ENCODE peak calls at places on chromosomes 2 and 18, in nine cellular contexts. X is stimulated activated CD8-positive, alpha-beta memory T cell treated with anti-CD3 and anti-CD28 coated beads, Interleukin-15, amount 100 ng/mL, for 48 hours; T is amniotic stem cell; U is HCT116; Z is NCI-H1417 treated with DMSO at 0.1 percent for 48 hours; B is GM12865; E is GM12892; D is stimulated activated CD4-positive, alpha-beta T cell treated with anti-CD3 and anti-CD28 coated beads, Interleukin-1b, Interleukin-23, amount 100 ng/mL, for 24 hours; J is activated T-cell treated with anti-CD3 and anti-CD28 coated beads, Interleukin-2, amount 50 U/mL, for 48 hours. O is an unnamed sample.

GRCh38 chr2:218244665-218245064 is 16.1 kb upstream of the GPBAR1 start:
- DNase-seq in X (no peak), T (no peak), U (no peak), Z (no peak), B (no peak), E (no peak), D (no peak), J (peak), O (no peak)

GRCh38 chr2:133447303-133447702 is 121.0 kb downstream of the NCKAP5 start:
- DNase-seq in X (no peak), T (no peak), U (no peak), Z (no peak), B (no peak), E (no peak), D (no peak), J (no peak), O (no peak)

GRCh38 chr2:18991177-18992168 is 366.9 kb downstream of the OSR1 start:
- DNase-seq in X (no peak), T (peak), U (no peak), Z (no peak), B (no peak), E (no peak), D (no peak), J (no peak), O (no peak)

GRCh38 chr2:238458641-238459040 is 31.9 kb downstream of the ASB1 start:
- DNase-seq in X (no peak), T (no peak), U (no peak), Z (no peak), B (no peak), E (no peak), D (no peak), J (no peak), O (no peak)

GRCh38 chr2:231680284-231680991 is 27.9 kb upstream of the PTMA start:
- DNase-seq in X (no peak), T (no peak), U (no peak), Z (no peak), B (peak), E (no peak), D (no peak), J (no peak), O (no peak)

GRCh38 chr2:128362889-128363228 is 44.2 kb upstream of the HS6ST1 start:
- DNase-seq in X (no peak), T (peak), U (no peak), Z (no peak), B (no peak), E (no peak), D (no peak), J (no peak), O (no peak)

GRCh38 chr2:235458839-235459273 is 35.0 kb upstream of the AGAP1 start:
- DNase-seq in X (no peak), T (no peak), U (no peak), Z (no peak), B (no peak), E (no peak), D (no peak), J (no peak), O (no peak)

GRCh38 chr2:178426388-178426787 is 24.6 kb downstream of the PRKRA start:
- DNase-seq in X (no peak), T (no peak), U (no peak), Z (no peak), B (no peak), E (no peak), D (no peak), J (no peak), O (no peak)

GRCh38 chr2:158045362-158045761 is 56.3 kb upstream of the UPP2 start:
- DNase-seq in X (no peak), T (no peak), U (peak), Z (no peak), B (peak), E (no peak), D (no peak), J (no peak), O (no peak)

GRCh38 chr2:121532347-121532766 is 1.7 kb downstream of the RNU4ATAC start:
- DNase-seq in X (no peak), T (no peak), U (no peak), Z (no peak), B (no peak), E (no peak), D (no peak), J (no peak), O (no peak)

GRCh38 chr18:58091099-58091611 is 47.1 kb downstream of the NEDD4L start:
- DNase-seq in X (no peak), T (no peak), U (peak), Z (no peak), B (peak), E (no peak), D (no peak), J (no peak), O (no peak)

GRCh38 chr18:36526611-36527010 is 229.1 kb downstream of the FHOD3 start:
- DNase-seq in X (no peak), T (no peak), U (no peak), Z (no peak), B (no peak), E (no peak), D (no peak), J (no peak), O (no peak)

GRCh38 chr18:46761054-46761769 is 4.4 kb upstream of the ST8SIA5 start:
- DNase-seq in X (no peak), T (no peak), U (no peak), Z (peak), B (no peak), E (no peak), D (no peak), J (no peak), O (no peak)

GRCh38 chr18:49728542-49728941 is 84.8 kb downstream of the ACAA2 start:
- DNase-seq in X (peak), T (no peak), U (peak), Z (no peak), B (peak), E (peak), D (no peak), J (peak), O (no peak)

GRCh38 chr2:151922845-151923666 is 94.8 kb upstream of the ARL5A start:
- DNase-seq in X (no peak), T (no peak), U (no peak), Z (no peak), B (no peak), E (no peak), D (no peak), J (no peak), O (peak)

GRCh38 chr18:28147674-28148171 is 29.2 kb downstream of the CDH2 start:
- DNase-seq in X (no peak), T (no peak), U (no peak), Z (no peak), B (no peak), E (no peak), D (no peak), J (no peak), O (peak)

GRCh38 chr2:16644204-16644925 is 21.3 kb downstream of the CYRIA start:
- DNase-seq in X (no peak), T (no peak), U (no peak), Z (no peak), B (no peak), E (no peak), D (no peak), J (no peak), O (no peak)

GRCh38 chr2:27014771-27015433 is 17.9 kb upstream of the TMEM214 start:
- DNase-seq in X (no peak), T (no peak), U (no peak), Z (no peak), B (no peak), E (no peak), D (no peak), J (no peak), O (no peak)